ENCODE peak calls at places on chromosomes 2 and 18, in six cellular contexts. One of them, this sample, is unnamed. For H3K9me3, the result is how much of the 10 kb centered on the place peaks cover.

GRCh38 chr2:242012956-242013764 is 143.6 kb downstream of the RTP5 start:
- DNase-seq in ovary: no peak
- DNase-seq in A549: no peak
- DNase-seq in K562: no peak
- DNase-seq in tibial nerve: no peak
- DNase-seq in stomach: no peak
- DNase-seq in this sample: peak

GRCh38 chr2:159030674-159031380 is 62.4 kb downstream of the TANC1 start:
- DNase-seq in ovary: peak
- DNase-seq in A549: peak
- DNase-seq in K562: peak
- DNase-seq in tibial nerve: peak
- DNase-seq in stomach: peak
- DNase-seq in this sample: peak

GRCh38 chr18:57784034-57784815 is 18.9 kb downstream of the ATP8B1 start:
- DNase-seq in ovary: no peak
- DNase-seq in A549: no peak
- DNase-seq in K562: no peak
- DNase-seq in tibial nerve: no peak
- DNase-seq in stomach: no peak
- DNase-seq in this sample: no peak

GRCh38 chr2:14903709-14904374 is 271.3 kb downstream of the LRATD1 start:
- DNase-seq in ovary: no peak
- DNase-seq in A549: peak
- DNase-seq in K562: peak
- DNase-seq in tibial nerve: no peak
- DNase-seq in stomach: peak
- DNase-seq in this sample: peak

GRCh38 chr2:62344472-62344871 is 148.6 kb downstream of the B3GNT2 start:
- DNase-seq in ovary: no peak
- DNase-seq in A549: no peak
- DNase-seq in K562: no peak
- DNase-seq in tibial nerve: no peak
- DNase-seq in stomach: no peak
- DNase-seq in this sample: no peak

GRCh38 chr2:4674007-4674406 is 970.6 kb downstream of the DCDC2C start:
- DNase-seq in ovary: no peak
- DNase-seq in A549: no peak
- DNase-seq in K562: no peak
- DNase-seq in tibial nerve: no peak
- DNase-seq in stomach: no peak
- DNase-seq in this sample: no peak

GRCh38 chr2:45570671-45571334 is 40.3 kb downstream of the SRBD1 start:
- DNase-seq in ovary: no peak
- DNase-seq in A549: no peak
- DNase-seq in K562: no peak
- DNase-seq in tibial nerve: no peak
- DNase-seq in stomach: no peak
- DNase-seq in this sample: no peak

GRCh38 chr18:7288544-7288943 is 57.7 kb downstream of the LRRC30 start:
- DNase-seq in ovary: no peak
- DNase-seq in A549: no peak
- DNase-seq in K562: no peak
- DNase-seq in tibial nerve: no peak
- DNase-seq in stomach: no peak
- DNase-seq in this sample: no peak

GRCh38 chr18:48452863-48453323 is 43.7 kb upstream of the ZBTB7C start:
- DNase-seq in ovary: no peak
- DNase-seq in A549: no peak
- DNase-seq in K562: no peak
- DNase-seq in tibial nerve: no peak
- DNase-seq in stomach: no peak
- DNase-seq in this sample: no peak

DNA sequence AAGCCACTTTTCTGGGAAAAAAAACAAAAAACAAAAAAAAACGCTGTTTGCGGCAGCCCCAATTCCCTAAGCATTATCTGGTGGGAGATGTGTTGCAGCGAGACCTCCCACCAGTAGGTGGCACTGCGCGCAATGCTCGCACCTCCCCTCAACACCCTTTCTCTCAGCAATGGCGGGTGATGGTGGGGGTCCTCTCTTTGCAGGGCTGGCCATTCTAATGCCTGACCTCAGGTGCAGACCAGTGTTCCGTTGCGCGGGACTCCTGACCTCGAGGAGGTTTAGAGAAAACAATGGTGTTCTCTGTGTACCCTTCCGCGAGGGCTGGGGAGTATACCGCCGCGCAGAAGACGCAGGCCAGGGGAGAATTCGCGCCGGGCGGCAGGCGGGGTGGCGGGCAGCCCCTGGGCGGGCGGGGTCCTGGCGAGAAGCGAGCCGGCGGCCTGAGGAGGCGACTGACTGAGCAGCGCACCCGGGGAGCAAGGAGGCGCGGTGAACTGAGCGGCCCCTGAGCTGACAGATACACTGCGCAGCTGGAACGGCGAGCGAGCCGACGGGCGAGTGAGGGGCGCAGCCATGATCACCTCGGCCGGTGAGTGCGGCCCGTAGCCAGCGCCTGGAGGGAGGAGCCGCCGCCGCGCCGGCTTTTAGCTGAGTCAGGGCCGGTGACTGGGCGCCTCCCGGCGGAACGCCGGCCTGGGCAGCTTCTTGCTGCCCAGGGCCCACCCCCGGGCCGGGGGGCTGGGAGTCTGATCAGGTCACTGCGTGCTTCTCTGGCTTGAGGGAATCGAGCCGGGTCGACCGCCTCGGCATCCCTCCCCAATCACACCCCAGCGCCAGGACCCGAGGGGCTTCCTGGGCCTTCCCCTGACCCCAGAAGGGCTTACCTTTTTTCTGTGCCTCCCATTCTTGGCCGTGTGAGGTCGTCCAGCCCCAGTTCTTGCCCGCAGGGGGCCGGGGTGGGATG is at the start of gene PSMD1:
- DNase-seq in ovary: peak
- DNase-seq in A549: peak
- DNase-seq in K562: peak
- DNase-seq in tibial nerve: peak
- DNase-seq in stomach: peak
- DNase-seq in this sample: peak
- TF ChIP-seq EP300 in ovary: no peak
- TF ChIP-seq EP300 in A549: no peak
- TF ChIP-seq EP300 in K562: no peak
- TF ChIP-seq EP300 in tibial nerve: peak
- TF ChIP-seq EP300 in stomach: no peak
- TF ChIP-seq EP300 in this sample: no peak

DNA sequence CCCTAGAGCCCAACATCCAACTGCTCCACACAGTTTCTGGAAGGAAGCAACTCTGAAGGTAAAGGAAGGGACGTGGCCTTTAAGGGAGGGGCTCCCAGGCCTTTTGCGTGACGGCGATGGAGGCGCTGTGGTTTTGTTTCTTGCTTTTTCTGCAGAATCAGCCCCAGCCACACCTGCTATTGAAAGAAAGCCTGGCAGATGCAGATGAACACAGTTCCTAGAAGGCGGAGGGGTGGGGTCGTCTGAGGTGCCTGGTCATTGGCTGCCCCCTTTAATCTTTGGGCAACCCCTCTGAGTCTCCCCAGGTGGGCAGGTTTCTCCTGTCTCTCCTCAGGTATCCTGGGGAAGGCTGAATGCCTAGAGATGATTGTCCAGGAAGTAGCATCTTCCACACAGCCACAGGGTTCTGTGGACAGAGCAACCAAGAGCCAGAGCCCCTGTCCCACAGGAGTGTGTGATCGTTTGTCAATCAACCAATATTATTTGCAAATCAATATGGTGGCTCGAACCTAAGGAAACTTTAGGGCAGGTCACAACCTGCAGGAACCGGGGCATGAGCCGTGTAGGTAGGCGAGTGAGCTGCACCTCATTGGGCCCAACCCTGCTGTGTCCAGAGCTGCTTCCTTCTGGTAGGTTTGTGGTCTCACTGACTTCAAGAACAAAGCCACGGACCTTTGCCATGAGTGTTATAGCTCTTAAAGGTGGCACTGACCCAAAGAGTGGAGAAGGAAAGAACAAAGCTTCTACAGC is 104.4 kb downstream of the NDUFA10 start:
- DNase-seq in ovary: no peak
- DNase-seq in A549: no peak
- DNase-seq in K562: no peak
- DNase-seq in tibial nerve: no peak
- DNase-seq in stomach: peak
- DNase-seq in this sample: peak
- H3K9me3 ChIP-seq in ovary: under half
- H3K9me3 ChIP-seq in A549: under half
- H3K9me3 ChIP-seq in K562: under half
- H3K9me3 ChIP-seq in tibial nerve: under half
- H3K9me3 ChIP-seq in stomach: under half
- H3K9me3 ChIP-seq in this sample: under half

DNA sequence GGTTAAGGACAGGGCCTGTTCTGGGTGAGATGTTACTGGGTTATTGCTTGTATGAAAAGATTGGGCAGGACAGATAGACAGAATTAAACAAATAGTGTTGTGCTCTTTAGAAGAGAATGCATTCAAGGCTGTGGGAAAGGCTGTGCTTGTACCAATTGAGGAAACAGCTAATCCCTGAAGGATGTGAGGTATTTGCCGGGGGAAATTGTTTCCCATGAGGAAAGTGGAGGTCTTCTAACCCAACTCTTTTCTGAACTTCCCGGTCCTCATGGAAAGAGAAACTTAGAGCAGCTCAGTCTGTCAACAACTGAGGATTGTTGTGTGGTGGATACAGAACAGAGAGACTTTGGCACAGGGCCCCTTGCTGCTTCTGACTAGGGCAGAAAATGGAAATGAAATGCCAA is 9.5 kb downstream of the SLC1A4 start:
- DNase-seq in ovary: peak
- DNase-seq in A549: no peak
- DNase-seq in K562: no peak
- DNase-seq in tibial nerve: no peak
- DNase-seq in stomach: no peak
- DNase-seq in this sample: no peak
- H3K4me3 ChIP-seq in ovary: no peak
- H3K4me3 ChIP-seq in A549: no peak
- H3K4me3 ChIP-seq in K562: no peak
- H3K4me3 ChIP-seq in tibial nerve: no peak
- H3K4me3 ChIP-seq in stomach: no peak
- H3K4me3 ChIP-seq in this sample: no peak

DNA sequence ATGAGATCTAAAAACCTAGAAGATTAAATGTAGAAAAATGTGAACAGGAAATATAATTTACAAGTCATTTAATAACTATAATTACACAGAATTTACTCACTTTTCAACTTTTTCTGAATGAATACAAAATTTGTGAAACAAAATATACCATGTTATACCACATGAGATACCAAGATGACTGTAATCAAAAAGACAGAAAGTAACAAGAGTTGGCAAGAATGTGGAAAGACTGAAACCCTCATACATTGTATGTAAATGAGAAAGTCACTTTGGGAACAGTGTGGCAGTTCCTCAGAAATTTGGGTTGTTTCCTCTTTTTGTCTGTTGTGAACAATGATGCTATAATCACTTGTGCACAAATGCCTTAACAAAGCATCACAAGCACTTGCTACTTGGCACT is 145.4 kb upstream of the ZNF804A start:
- DNase-seq in ovary: no peak
- DNase-seq in A549: no peak
- DNase-seq in K562: no peak
- DNase-seq in tibial nerve: no peak
- DNase-seq in stomach: no peak
- DNase-seq in this sample: no peak
- TF ChIP-seq EP300 in ovary: no peak
- TF ChIP-seq EP300 in A549: no peak
- TF ChIP-seq EP300 in K562: no peak
- TF ChIP-seq EP300 in tibial nerve: no peak
- TF ChIP-seq EP300 in stomach: no peak
- TF ChIP-seq EP300 in this sample: no peak

DNA sequence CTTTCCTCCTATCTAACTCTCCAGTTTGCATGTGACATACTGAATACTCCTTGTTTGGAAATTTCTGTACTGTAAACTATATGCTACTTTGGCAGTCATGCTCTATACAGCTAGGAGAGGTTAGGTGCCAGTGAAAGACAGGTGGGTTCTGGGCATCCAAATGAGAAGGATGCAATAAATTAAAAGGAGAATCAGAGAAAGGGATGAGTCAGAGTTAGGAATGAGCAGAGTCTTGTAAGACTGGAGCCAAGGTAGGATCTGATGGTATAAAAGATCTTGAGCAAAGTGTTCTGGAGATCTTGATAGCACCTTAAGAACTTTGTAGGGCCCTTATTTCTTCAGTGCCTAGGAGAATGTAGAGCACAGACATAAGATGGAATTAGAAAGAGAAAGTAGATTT is 58.7 kb upstream of the STAM2 start:
- DNase-seq in ovary: no peak
- DNase-seq in A549: no peak
- DNase-seq in K562: no peak
- DNase-seq in tibial nerve: no peak
- DNase-seq in stomach: no peak
- DNase-seq in this sample: no peak
- H3K9me3 ChIP-seq in ovary: under half
- H3K9me3 ChIP-seq in A549: under half
- H3K9me3 ChIP-seq in K562: under half
- H3K9me3 ChIP-seq in tibial nerve: under half
- H3K9me3 ChIP-seq in stomach: under half
- H3K9me3 ChIP-seq in this sample: under half

GRCh38 chr2:118856978-118857676 is 9.7 kb upstream of the EN1 start:
- DNase-seq in ovary: no peak
- DNase-seq in A549: no peak
- DNase-seq in K562: no peak
- DNase-seq in tibial nerve: no peak
- DNase-seq in stomach: no peak
- DNase-seq in this sample: peak
- H3K4me3 ChIP-seq in ovary: no peak
- H3K4me3 ChIP-seq in A549: no peak
- H3K4me3 ChIP-seq in K562: no peak
- H3K4me3 ChIP-seq in tibial nerve: no peak
- H3K4me3 ChIP-seq in stomach: no peak
- H3K4me3 ChIP-seq in this sample: no peak

GRCh38 chr2:37766087-37766486 is 94.6 kb upstream of the CDC42EP3 start:
- DNase-seq in ovary: no peak
- DNase-seq in A549: no peak
- DNase-seq in K562: no peak
- DNase-seq in tibial nerve: no peak
- DNase-seq in stomach: no peak
- DNase-seq in this sample: no peak

GRCh38 chr2:37770797-37771196 is 99.4 kb upstream of the CDC42EP3 start:
- DNase-seq in ovary: no peak
- DNase-seq in A549: no peak
- DNase-seq in K562: no peak
- DNase-seq in tibial nerve: no peak
- DNase-seq in stomach: no peak
- DNase-seq in this sample: no peak

GRCh38 chr2:37767051-37767450 is 95.6 kb upstream of the CDC42EP3 start:
- DNase-seq in ovary: no peak
- DNase-seq in A549: no peak
- DNase-seq in K562: no peak
- DNase-seq in tibial nerve: no peak
- DNase-seq in stomach: no peak
- DNase-seq in this sample: no peak

GRCh38 chr2:37771600-37772088 is 100.2 kb upstream of the CDC42EP3 start:
- DNase-seq in ovary: no peak
- DNase-seq in A549: no peak
- DNase-seq in K562: no peak
- DNase-seq in tibial nerve: no peak
- DNase-seq in stomach: no peak
- DNase-seq in this sample: no peak

GRCh38 chr2:37768491-37768925 is 97.1 kb upstream of the CDC42EP3 start:
- DNase-seq in ovary: peak
- DNase-seq in A549: peak
- DNase-seq in K562: no peak
- DNase-seq in tibial nerve: peak
- DNase-seq in stomach: peak
- DNase-seq in this sample: peak
- TF ChIP-seq EP300 in ovary: no peak
- TF ChIP-seq EP300 in A549: peak
- TF ChIP-seq EP300 in K562: no peak
- TF ChIP-seq EP300 in tibial nerve: peak
- TF ChIP-seq EP300 in stomach: no peak
- TF ChIP-seq EP300 in this sample: no peak